ENCODE peak calls at places on chromosomes 2 and 18, in eight cellular contexts. B is choroid plexus epithelial cell; P is HFFc6; Q is transverse colon; I is GM06990; S is CD4-positive, alpha-beta T cell; M is stomach; G is endothelial cell of umbilical vein. U is an unnamed sample.

GRCh38 chr2:228841877-228842276 is 429.2 kb downstream of the PID1 start:
- DNase-seq in B (peak), P (no peak), Q (no peak), I (no peak), S (no peak), M (no peak), G (no peak), U (peak)

GRCh38 chr2:203338322-203338721 is 10.1 kb downstream of the ABI2 start:
- DNase-seq in B (no peak), P (no peak), Q (no peak), I (no peak), S (no peak), M (no peak), G (no peak), U (no peak)

GRCh38 chr2:231522418-231523180 is 7.6 kb downstream of the NMUR1 start:
- DNase-seq in B (peak), P (no peak), Q (no peak), I (no peak), S (no peak), M (no peak), G (no peak), U (no peak)

GRCh38 chr2:226012116-226012515 is 612.6 kb downstream of the NYAP2 start:
- DNase-seq in B (no peak), P (no peak), Q (no peak), I (no peak), S (no peak), M (no peak), G (no peak), U (no peak)

GRCh38 chr2:160478660-160479059 is 14.9 kb downstream of the RBMS1 start:
- DNase-seq in B (no peak), P (no peak), Q (no peak), I (no peak), S (no peak), M (no peak), G (no peak), U (no peak)

GRCh38 chr2:174606336-174606735 is 8.7 kb upstream of the WIPF1 start:
- DNase-seq in B (peak), P (peak), Q (no peak), I (no peak), S (no peak), M (no peak), G (no peak), U (peak)

GRCh38 chr2:177611310-177611886 is 218.8 kb downstream of the AGPS start:
- DNase-seq in B (no peak), P (no peak), Q (no peak), I (no peak), S (no peak), M (no peak), G (no peak), U (peak)

GRCh38 chr18:31835528-31836138 is 75.0 kb upstream of the SLC25A52 start:
- DNase-seq in B (peak), P (no peak), Q (no peak), I (no peak), S (no peak), M (no peak), G (no peak), U (no peak)

GRCh38 chr18:79378416-79379250 is 17.1 kb upstream of the NFATC1 start:
- DNase-seq in B (peak), P (peak), Q (peak), I (peak), S (peak), M (peak), G (peak), U (peak)

GRCh38 chr2:234288974-234289455 is 207.9 kb downstream of the ARL4C start:
- DNase-seq in B (peak), P (no peak), Q (peak), I (peak), S (peak), M (peak), G (peak), U (peak)

GRCh38 chr18:46207985-46208384 is 103.8 kb downstream of the HAUS1 start:
- DNase-seq in B (no peak), P (no peak), Q (no peak), I (no peak), S (no peak), M (no peak), G (no peak), U (no peak)

GRCh38 chr2:190519975-190520767 is 14.4 kb downstream of the NEMP2 start:
- DNase-seq in B (no peak), P (no peak), Q (no peak), I (no peak), S (no peak), M (no peak), G (no peak), U (no peak)

GRCh38 chr2:128565441-128565840 is 246.8 kb upstream of the HS6ST1 start:
- DNase-seq in B (no peak), P (no peak), Q (no peak), I (no peak), S (no peak), M (no peak), G (no peak), U (no peak)

GRCh38 chr2:109087055-109087663 is 41.8 kb upstream of the SH3RF3 start:
- DNase-seq in B (no peak), P (no peak), Q (no peak), I (no peak), S (no peak), M (no peak), G (peak), U (no peak)

GRCh38 chr2:230634146-230634545 is 78.5 kb upstream of the CAB39 start:
- DNase-seq in B (no peak), P (no peak), Q (no peak), I (no peak), S (no peak), M (no peak), G (no peak), U (no peak)

GRCh38 chr2:38406597-38407110 is 29.6 kb upstream of the ATL2 start:
- DNase-seq in B (peak), P (no peak), Q (no peak), I (no peak), S (no peak), M (no peak), G (peak), U (peak)

GRCh38 chr2:219207884-219208740 is 1.5 kb downstream of the ZFAND2B start:
- DNase-seq in B (peak), P (peak), Q (no peak), I (no peak), S (no peak), M (no peak), G (peak), U (peak)

GRCh38 chr2:218501665-218502064 is 66.5 kb downstream of the USP37 start:
- DNase-seq in B (peak), P (peak), Q (no peak), I (no peak), S (no peak), M (no peak), G (peak), U (no peak)

GRCh38 chr2:240593703-240594451 is 7.3 kb downstream of the CAPN10 start:
- DNase-seq in B (no peak), P (no peak), Q (peak), I (no peak), S (peak), M (no peak), G (no peak), U (no peak)

GRCh38 chr2:241728627-241729026 is 5.8 kb upstream of the D2HGDH start:
- DNase-seq in B (no peak), P (no peak), Q (no peak), I (no peak), S (no peak), M (no peak), G (peak), U (no peak)

GRCh38 chr2:204380141-204380881 is 165.0 kb upstream of the PARD3B start:
- DNase-seq in B (no peak), P (no peak), Q (no peak), I (no peak), S (no peak), M (no peak), G (no peak), U (no peak)

GRCh38 chr18:54232485-54233227 is 8.2 kb upstream of the MBD2 start:
- DNase-seq in B (no peak), P (no peak), Q (no peak), I (no peak), S (no peak), M (no peak), G (no peak), U (peak)
- TF ChIP-seq CTCF in B (peak), P (no peak), Q (no peak), I (no peak), S (no peak), M (no peak), G (no peak), U (no peak)

GRCh38 chr2:46018773-46019593 is 278.2 kb upstream of the EPAS1 start:
- DNase-seq in B (no peak), P (no peak), Q (no peak), I (no peak), S (no peak), M (no peak), G (no peak), U (no peak)
- TF ChIP-seq CTCF in B (peak), P (no peak), Q (no peak), I (no peak), S (no peak), M (no peak), G (no peak), U (no peak)

GRCh38 chr18:74229005-74229404 is 62.8 kb downstream of the CYB5A start:
- DNase-seq in B (no peak), P (no peak), Q (no peak), I (no peak), S (no peak), M (peak), G (no peak), U (no peak)

GRCh38 chr18:74228312-74228711 is 63.5 kb downstream of the CYB5A start:
- DNase-seq in B (no peak), P (no peak), Q (no peak), I (no peak), S (no peak), M (no peak), G (no peak), U (no peak)

GRCh38 chr18:74233933-74234325 is 57.8 kb downstream of the CYB5A start:
- DNase-seq in B (no peak), P (no peak), Q (no peak), I (no peak), S (no peak), M (no peak), G (no peak), U (no peak)

GRCh38 chr18:74229891-74230290 is 61.9 kb downstream of the CYB5A start:
- DNase-seq in B (no peak), P (no peak), Q (no peak), I (no peak), S (no peak), M (peak), G (no peak), U (no peak)

DNA sequence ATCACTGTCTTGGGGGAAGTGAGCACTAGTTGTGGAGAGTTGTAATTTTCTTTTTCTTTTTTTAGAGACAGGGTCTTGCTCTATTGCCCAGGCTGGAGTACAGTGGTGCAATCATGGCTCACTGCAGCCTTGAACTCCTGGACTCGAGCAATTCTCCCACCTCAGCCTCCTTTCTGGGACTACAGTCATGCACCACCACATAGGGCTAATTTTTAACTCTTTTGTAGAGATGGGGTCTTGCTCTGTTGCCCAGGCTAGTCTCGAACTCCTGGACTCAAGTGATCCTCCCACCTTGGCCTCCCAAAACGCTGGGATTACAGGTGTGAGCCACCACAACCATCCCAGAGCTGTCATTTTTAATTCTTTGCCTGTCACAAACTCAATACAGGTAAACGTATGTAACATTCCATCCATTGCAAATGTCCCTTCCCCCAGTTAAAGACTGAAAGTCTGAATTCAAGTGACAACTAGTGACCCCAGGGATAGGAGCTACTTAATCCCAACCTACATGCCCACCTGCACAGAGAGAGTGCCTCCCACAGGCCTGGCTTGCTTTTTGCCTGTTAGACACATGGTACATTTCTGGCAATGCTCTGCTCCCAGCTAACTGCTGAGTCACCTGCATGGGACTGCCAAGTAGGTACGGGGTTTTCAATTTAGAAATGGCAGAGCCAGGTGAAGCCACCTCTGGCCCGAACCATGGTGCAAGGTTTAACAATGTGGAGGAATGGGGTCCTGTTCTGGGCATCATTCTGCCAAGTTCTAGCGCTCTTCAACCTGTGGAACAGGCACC is 60.6 kb downstream of the CYB5A start:
- DNase-seq in B (no peak), P (no peak), Q (no peak), I (no peak), S (no peak), M (peak), G (no peak), U (peak)
- TF ChIP-seq CTCF in B (no peak), P (no peak), Q (no peak), I (no peak), S (no peak), M (peak), G (no peak), U (no peak)

GRCh38 chr2:535222-535621 is 142.0 kb downstream of the TMEM18 start:
- DNase-seq in B (peak), P (peak), Q (no peak), I (no peak), S (no peak), M (no peak), G (no peak), U (peak)
- TF ChIP-seq CTCF in B (peak), P (peak), Q (no peak), I (no peak), S (no peak), M (no peak), G (no peak), U (peak)

DNA sequence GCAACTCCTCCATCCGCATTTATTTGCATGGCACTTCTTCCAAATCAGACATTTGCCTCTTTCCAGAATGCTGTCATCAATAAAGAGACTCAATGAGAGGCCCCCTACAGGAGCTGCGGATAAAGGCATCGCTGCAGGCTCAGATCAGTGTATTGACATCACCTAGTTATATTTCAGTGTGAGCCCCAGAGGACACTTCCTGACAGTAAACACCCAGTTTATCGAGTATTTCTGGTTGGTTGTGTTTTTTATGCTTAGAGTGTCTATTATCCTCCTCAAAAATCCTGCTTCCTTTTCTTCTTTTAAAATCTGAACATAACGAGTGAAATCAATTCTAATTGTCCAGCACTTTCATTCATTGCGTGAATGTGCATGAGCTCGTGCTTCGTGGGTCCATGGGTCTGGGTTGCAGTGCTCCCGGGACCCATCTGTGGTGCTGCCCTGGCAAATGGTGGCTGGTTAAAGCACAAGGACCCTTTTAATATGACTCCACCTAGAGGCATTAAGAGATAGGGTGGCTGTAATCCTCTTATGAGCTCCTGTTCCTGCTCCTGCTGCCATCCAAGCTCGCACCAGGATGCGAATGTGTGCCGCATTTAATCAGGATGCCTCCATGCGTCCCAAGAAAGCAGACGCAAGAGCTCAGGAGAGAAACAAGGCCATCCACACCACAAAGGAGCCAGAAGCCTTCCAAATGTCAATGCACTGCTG is 38.9 kb downstream of the NRP2 start:
- DNase-seq in B (no peak), P (no peak), Q (no peak), I (no peak), S (no peak), M (no peak), G (no peak), U (peak)
- TF ChIP-seq CTCF in B (peak), P (peak), Q (no peak), I (peak), S (no peak), M (no peak), G (peak), U (no peak)

DNA sequence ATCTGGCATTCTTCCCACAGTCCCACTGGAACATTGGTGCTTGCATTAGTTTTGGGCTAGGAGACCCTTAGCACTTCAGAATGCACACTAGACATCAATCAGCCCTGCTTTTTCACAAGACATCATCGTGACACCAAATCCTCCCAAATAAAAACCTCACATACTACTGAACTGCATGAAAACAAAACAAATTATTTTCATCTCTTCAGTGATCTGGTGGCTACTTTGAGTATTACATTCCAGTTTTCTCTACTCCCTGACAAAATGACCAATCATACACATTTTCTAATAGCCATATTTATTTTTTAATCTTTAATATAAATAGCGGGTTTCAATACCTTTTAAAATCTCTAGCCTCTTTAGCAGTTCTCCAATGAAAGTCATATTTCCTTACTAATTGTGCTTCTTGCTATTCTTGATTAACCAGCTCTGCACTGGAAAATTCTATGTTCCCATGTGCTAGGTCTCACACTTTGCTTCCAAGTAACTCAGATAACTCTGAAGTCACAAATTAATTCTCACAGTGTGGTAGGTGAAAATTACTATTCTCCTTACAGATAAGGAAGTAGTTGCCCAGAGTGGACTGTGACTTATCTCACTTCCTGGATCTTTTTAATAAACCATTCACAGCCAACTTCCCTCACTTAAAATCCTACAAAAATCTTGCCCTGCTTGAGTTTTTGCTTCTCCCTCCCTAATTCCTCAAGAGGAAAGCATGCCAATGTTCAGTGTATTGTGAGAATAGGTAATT is 82.5 kb upstream of the EPB41L3 start:
- DNase-seq in B (peak), P (no peak), Q (no peak), I (no peak), S (no peak), M (no peak), G (no peak), U (no peak)
- TF ChIP-seq CTCF in B (peak), P (no peak), Q (peak), I (no peak), S (no peak), M (no peak), G (no peak), U (no peak)

DNA sequence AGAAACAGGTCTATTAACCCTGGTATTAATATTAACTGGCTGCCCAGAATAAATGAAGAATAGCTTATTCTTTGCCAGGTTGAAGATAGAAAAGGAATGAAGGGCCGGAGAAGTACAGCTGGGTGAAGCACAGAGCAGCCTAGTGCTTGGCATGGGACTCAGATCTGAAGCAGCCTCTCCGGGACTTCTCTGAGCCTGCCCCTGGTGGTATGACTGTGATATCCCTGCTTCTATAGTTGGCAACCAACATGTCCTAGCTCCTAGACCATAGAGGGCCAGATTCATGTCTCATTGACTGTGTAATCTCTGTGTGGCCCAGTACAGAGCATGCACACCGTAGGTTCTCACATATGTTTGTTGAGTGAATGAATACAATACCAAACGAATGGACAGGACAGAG is 107.8 kb downstream of the MSH2 start:
- DNase-seq in B (no peak), P (peak), Q (no peak), I (no peak), S (no peak), M (no peak), G (no peak), U (no peak)
- TF ChIP-seq CTCF in B (peak), P (peak), Q (no peak), I (peak), S (no peak), M (no peak), G (no peak), U (no peak)

GRCh38 chr18:2104620-2105462 is 466.5 kb downstream of the METTL4 start:
- DNase-seq in B (peak), P (peak), Q (peak), I (peak), S (peak), M (peak), G (peak), U (peak)
- TF ChIP-seq CTCF in B (peak), P (peak), Q (peak), I (peak), S (peak), M (peak), G (peak), U (peak)

GRCh38 chr2:12727641-12728040 is 10.9 kb downstream of the TRIB2 start:
- DNase-seq in B (no peak), P (no peak), Q (no peak), I (no peak), S (no peak), M (peak), G (no peak), U (no peak)

GRCh38 chr2:12728221-12728777 is 11.6 kb downstream of the TRIB2 start:
- DNase-seq in B (no peak), P (no peak), Q (peak), I (peak), S (peak), M (no peak), G (no peak), U (no peak)

GRCh38 chr2:12726271-12726670 is 9.5 kb downstream of the TRIB2 start:
- DNase-seq in B (no peak), P (no peak), Q (no peak), I (no peak), S (no peak), M (no peak), G (no peak), U (no peak)

GRCh38 chr2:12725238-12726187 is 8.8 kb downstream of the TRIB2 start:
- DNase-seq in B (no peak), P (no peak), Q (no peak), I (no peak), S (no peak), M (peak), G (no peak), U (no peak)

DNA sequence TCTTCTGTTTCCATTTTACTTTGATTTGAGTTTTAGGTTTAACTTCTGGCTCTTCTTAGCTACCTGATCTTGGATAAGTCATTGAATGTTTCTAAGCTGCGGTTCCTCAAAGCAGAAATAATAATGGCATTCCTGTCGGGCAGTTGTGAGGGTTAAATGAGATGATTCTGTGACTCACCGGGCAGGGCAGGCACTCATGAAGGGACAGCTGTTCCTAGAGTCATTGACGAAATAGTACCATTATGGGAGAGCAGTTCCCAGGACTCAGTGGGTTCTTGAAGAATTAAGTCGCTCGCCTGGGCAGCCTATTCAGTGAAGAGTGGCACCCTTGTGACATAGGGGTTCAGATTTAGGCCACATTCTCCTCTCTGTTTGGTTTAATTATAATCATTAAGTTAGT is 10.3 kb downstream of the TRIB2 start:
- DNase-seq in B (no peak), P (no peak), Q (no peak), I (no peak), S (no peak), M (no peak), G (no peak), U (peak)
- TF ChIP-seq CTCF in B (no peak), P (no peak), Q (no peak), I (no peak), S (no peak), M (no peak), G (no peak), U (no peak)

U was measured in MCF 10A.